ENCODE peak calls at places on chromosome 2, in five cellular contexts. D is colonic mucosa; W is CD4-positive, CD25-positive, alpha-beta regulatory T cell; U is lower lobe of right lung; Y is pancreas. I is an unnamed sample. For H3K36me3, the result is how much of the 10 kb centered on the place peaks cover.

GRCh38 chr2:204686415-204686814 is 141.1 kb downstream of the PARD3B start:
- DNase-seq in Y (no peak), W (no peak), D (no peak), U (no peak), I (no peak)

GRCh38 chr2:28951910-28952805 is 28.9 kb upstream of the TOGARAM2 start:
- DNase-seq in Y (no peak), W (no peak), U (no peak), D (no peak), I (peak)

GRCh38 chr2:154623819-154624218 is 74.7 kb upstream of the KCNJ3 start:
- DNase-seq in Y (no peak), W (no peak), U (no peak), D (peak), I (no peak)

GRCh38 chr2:208179028-208179609 is 10.7 kb downstream of the C2orf80 start:
- DNase-seq in U (peak), Y (no peak), D (no peak), W (no peak), I (no peak)

GRCh38 chr2:3566806-3567205 is 8.3 kb upstream of the RPS7 start:
- DNase-seq in W (no peak), D (no peak), Y (no peak), U (no peak), I (no peak)

GRCh38 chr2:6423131-6423530 is 442.6 kb downstream of the CMPK2 start:
- DNase-seq in U (no peak), D (no peak), W (no peak), Y (no peak), I (no peak)

GRCh38 chr2:71798266-71799012 is 345.1 kb downstream of the DYSF start:
- DNase-seq in U (no peak), Y (no peak), W (no peak), D (no peak), I (no peak)

GRCh38 chr2:118222643-118223486 is 134.6 kb downstream of the INSIG2 start:
- DNase-seq in U (no peak), Y (no peak), D (no peak), W (no peak), I (no peak)

GRCh38 chr2:119826370-119826961 is 66.7 kb downstream of the PTPN4 start:
- DNase-seq in W (peak), D (no peak), U (no peak), Y (no peak), I (no peak)

GRCh38 chr2:108949316-108950299 is 39.4 kb downstream of the EDAR start:
- DNase-seq in W (no peak), U (no peak), D (no peak), Y (no peak), I (no peak)

GRCh38 chr2:107111623-107112022 is 225.7 kb upstream of the ST6GAL2 start:
- DNase-seq in W (no peak), D (no peak), Y (no peak), U (no peak), I (no peak)

GRCh38 chr2:168500516-168500915 is 44.4 kb downstream of the CERS6 start:
- DNase-seq in D (no peak), U (no peak), W (no peak), Y (no peak), I (no peak)

GRCh38 chr2:26316041-26316440 is 29.9 kb upstream of the SELENOI start:
- DNase-seq in U (no peak), W (no peak), D (no peak), Y (no peak), I (no peak)

GRCh38 chr2:169759987-169760386 is 26.4 kb downstream of the KLHL23 start:
- DNase-seq in D (no peak), W (no peak), U (no peak), Y (no peak), I (no peak)

GRCh38 chr2:158779621-158780020 is 15.5 kb upstream of the DAPL1 start:
- DNase-seq in D (no peak), U (no peak), Y (no peak), W (no peak), I (no peak)

GRCh38 chr2:3044587-3045317 is 332.9 kb downstream of the EIPR1 start:
- DNase-seq in U (no peak), D (no peak), Y (no peak), W (no peak), I (no peak)

GRCh38 chr2:189444322-189444721 is 3.0 kb downstream of the WDR75 start:
- DNase-seq in W (no peak), D (no peak), U (no peak), Y (no peak), I (no peak)

DNA sequence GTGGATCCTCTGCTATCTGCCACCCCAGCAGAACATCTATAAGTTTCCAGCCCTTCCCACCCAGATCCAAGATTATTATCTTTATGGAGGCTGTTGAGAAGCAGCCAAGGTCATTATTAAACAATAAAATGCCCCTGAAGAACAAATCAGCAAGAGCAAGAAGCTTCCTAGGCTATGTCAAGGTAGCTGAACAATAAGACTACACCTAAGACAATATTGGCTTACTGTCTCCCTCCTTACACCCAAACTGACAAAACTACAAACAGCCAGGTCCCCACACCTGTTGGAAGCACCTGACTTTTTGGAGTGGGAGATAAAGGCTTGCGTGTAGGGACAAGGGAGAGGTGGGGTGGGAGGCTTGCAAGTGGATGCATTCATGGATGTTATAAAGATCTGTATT is 128.5 kb downstream of the SPTBN1 start:
- DNase-seq in D (no peak), U (no peak), W (no peak), Y (no peak), I (no peak)
- H3K27ac ChIP-seq in D (peak), U (no peak), W (no peak), Y (no peak), I (no peak)

GRCh38 chr2:240836781-240837467 is 16.9 kb upstream of the KIF1A start:
- DNase-seq in W (no peak), Y (no peak), D (no peak), U (no peak), I (peak)

GRCh38 chr2:240840435-240841060 is 20.5 kb upstream of the KIF1A start:
- DNase-seq in Y (peak), W (no peak), D (peak), U (no peak), I (no peak)

GRCh38 chr2:240837621-240838020 is 17.6 kb upstream of the KIF1A start:
- DNase-seq in W (no peak), Y (no peak), D (no peak), U (no peak), I (no peak)

GRCh38 chr2:240835528-240835927 is 15.5 kb upstream of the KIF1A start:
- DNase-seq in D (no peak), Y (no peak), W (no peak), U (no peak), I (no peak)

DNA sequence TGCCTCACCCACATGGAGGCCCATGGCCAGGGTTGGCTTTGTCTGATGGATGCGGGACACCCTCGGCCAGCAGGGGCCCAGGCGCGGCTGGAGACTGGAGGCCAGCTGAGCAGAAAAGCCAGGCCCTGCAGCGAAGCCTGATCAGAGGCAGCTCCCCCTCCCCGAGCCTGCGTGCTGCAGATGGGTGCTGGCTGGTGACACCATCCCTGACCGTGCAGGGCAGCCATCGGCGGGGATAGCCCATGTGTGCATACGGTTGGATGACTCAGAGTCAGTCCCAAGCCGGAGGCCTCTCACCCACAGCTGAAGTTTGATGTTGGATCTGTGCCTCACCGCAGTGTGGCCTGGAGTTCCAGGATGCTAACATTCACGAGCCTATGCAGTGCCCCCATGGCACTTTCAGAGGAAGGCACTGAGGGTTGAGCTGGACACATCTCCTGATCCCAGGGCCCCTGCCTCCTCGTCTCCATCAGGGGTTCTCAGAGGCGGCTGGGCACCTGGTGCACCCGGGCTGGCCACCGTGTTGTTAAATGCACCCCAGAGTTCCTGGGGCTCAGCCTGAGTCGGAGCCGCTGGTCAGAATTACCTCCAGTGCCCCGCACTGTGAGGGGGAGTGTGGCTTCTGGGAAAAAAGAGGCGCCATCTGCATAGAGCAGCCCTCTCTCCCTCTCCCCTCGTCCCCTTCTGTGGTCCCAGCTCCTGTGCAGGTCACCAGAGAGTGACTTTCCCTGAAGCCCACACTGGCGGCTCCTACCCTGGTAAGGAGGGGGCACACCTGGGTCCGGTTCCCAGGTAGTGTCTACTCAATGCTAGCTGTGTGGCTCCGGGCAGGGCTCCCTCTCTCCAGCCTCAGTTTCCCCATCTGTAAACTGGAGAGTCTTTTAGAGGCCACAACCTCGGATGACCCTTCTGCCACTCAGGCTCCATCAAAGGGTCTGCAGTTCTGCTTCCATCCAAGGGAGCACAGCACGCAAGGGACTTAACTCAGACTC is 19.4 kb upstream of the KIF1A start:
- DNase-seq in U (no peak), Y (no peak), W (no peak), D (no peak), I (no peak)
- H3K36me3 ChIP-seq in U (under half), Y (under half), W (under half), D (under half), I (under half)

DNA sequence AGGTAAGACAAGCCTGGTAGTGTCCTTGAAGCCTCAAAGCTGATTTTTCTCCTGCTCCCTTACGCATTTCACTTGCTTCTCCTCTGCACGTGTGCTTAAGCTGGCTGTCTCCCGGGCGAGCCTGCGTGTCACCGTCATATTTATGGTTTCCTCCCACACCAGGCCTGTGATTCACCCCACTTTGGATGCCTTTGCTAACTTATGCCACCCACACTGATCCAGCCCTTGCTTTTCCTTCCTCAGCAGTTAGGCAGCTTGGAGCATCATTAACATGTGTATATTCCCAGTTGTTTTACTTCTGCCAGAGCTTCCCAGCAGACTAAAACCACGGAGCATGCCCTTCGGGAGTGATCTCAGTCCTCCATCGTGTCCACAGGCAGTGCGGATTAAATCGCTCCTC is 2.2 kb downstream of the ST3GAL5 start:
- DNase-seq in W (no peak), Y (no peak), U (peak), D (peak), I (peak)
- H3K4me3 ChIP-seq in W (peak), Y (no peak), U (peak), D (peak), I (peak)

DNA sequence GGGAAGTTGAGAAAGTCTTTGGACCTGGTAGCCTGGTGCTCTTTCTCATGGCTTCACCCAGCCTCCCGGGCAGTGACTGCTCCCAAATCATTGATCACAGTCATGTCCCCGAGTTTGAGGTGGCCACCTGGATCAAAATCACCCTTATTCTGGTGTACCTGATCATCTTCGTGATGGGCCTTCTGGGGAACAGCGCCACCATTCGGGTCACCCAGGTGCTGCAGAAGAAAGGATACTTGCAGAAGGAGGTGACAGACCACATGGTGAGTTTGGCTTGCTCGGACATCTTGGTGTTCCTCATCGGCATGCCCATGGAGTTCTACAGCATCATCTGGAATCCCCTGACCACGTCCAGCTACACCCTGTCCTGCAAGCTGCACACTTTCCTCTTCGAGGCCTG is 391 bp downstream of the GPR39 start:
- DNase-seq in U (no peak), D (peak), Y (no peak), W (no peak), I (no peak)
- H3K27ac ChIP-seq in U (peak), D (peak), Y (peak), W (no peak), I (peak)

GRCh38 chr2:61221819-61222218 is 59.8 kb downstream of the C2orf74 start:
- DNase-seq in U (no peak), D (no peak), W (no peak), Y (no peak), I (no peak)

GRCh38 chr2:61218076-61218816 is 56.3 kb downstream of the C2orf74 start:
- DNase-seq in U (no peak), Y (no peak), W (no peak), D (no peak), I (no peak)

GRCh38 chr2:61218817-61219170 is 56.8 kb downstream of the C2orf74 start:
- DNase-seq in U (no peak), D (no peak), W (no peak), Y (no peak), I (no peak)

GRCh38 chr2:61222567-61222966 is 60.6 kb downstream of the C2orf74 start:
- DNase-seq in U (no peak), W (no peak), Y (no peak), D (no peak), I (no peak)

GRCh38 chr2:61220768-61221167 is 58.8 kb downstream of the C2orf74 start:
- DNase-seq in U (no peak), Y (no peak), W (no peak), D (no peak), I (no peak)
- H3K36me3 ChIP-seq in U (half or more), Y (under half), W (half or more), D (under half), I (under half)

GRCh38 chr2:231380307-231380706 is 15.2 kb upstream of the B3GNT7 start:
- DNase-seq in W (no peak), U (no peak), D (peak), Y (no peak), I (no peak)

GRCh38 chr2:231379266-231380215 is 16.0 kb upstream of the B3GNT7 start:
- DNase-seq in D (peak), Y (no peak), W (no peak), U (peak), I (no peak)

GRCh38 chr2:231380991-231381847 is 14.3 kb upstream of the B3GNT7 start:
- DNase-seq in U (no peak), D (no peak), Y (no peak), W (no peak), I (no peak)

GRCh38 chr2:231376857-231377256 is 18.7 kb upstream of the B3GNT7 start:
- DNase-seq in Y (no peak), W (no peak), D (no peak), U (no peak), I (no peak)

DNA sequence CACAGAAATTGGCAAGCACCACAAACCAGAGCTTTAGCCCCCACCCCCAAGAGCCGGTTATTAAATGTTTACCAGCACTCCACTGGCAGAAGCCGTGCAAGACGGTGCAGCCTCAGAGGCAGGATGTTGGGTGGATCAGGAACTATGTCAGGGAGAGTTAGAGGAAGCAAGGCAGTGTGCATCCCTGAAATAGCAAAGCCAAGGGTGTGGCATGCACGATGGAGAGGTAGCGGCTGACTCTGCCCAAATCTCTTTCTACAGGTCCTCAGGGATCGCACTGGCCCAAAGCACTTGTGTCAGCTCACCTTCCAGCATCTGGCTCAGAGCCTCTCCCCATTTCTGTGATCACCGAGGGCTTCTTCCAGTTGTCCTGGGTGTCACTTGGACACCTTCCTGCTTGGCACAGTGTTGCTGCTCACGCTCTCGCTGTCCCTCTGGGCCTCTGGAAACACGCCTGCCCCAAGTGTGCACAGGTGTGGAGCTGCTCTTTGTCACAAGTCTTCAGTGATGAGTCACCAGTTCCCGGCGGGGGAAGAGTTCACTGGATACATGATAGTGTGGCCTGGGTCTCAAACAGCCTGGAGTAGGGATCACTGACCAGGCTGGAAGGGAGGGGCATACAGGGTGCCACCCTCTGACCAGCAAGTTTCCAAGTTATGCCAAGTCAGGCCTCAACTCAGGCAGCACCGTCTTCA is 17.3 kb upstream of the B3GNT7 start:
- DNase-seq in W (no peak), D (peak), Y (peak), U (no peak), I (no peak)
- H3K4me3 ChIP-seq in W (no peak), D (no peak), Y (no peak), U (no peak), I (no peak)

GRCh38 chr2:95298471-95299111 is 1.4 kb downstream of the KCNIP3 start:
- DNase-seq in U (no peak), W (no peak), D (no peak), Y (no peak), I (no peak)
- H3K27ac ChIP-seq in U (no peak), W (no peak), D (no peak), Y (no peak), I (no peak)

I was measured in psoas muscle.